ENCODE peak calls at places on chromosomes 2 and 18, in four cellular contexts. One of them, this sample, is unnamed.

GRCh38 chr2:30738141-30738911 is 68.9 kb downstream of the CAPN13 start:
- DNase-seq in coronary artery: no peak
- DNase-seq in fibroblast of the aortic adventitia: no peak
- DNase-seq in psoas muscle: no peak
- DNase-seq in this sample: no peak

GRCh38 chr2:132676999-132677398 is 7.0 kb upstream of the LYPD1 start:
- DNase-seq in fibroblast of the aortic adventitia: peak; percentile 39
- DNase-seq in psoas muscle: no peak
- DNase-seq in coronary artery: no peak
- DNase-seq in this sample: no peak

GRCh38 chr2:98859323-98859722 is 76.7 kb downstream of the CRACDL start:
- DNase-seq in coronary artery: no peak
- DNase-seq in psoas muscle: no peak
- DNase-seq in fibroblast of the aortic adventitia: no peak
- DNase-seq in this sample: no peak

GRCh38 chr2:44817673-44818335 is 123.7 kb upstream of the SIX3 start:
- DNase-seq in coronary artery: no peak
- DNase-seq in fibroblast of the aortic adventitia: no peak
- DNase-seq in psoas muscle: no peak
- DNase-seq in this sample: no peak

GRCh38 chr2:181738074-181738473 is 57.8 kb upstream of the NEUROD1 start:
- DNase-seq in coronary artery: no peak
- DNase-seq in psoas muscle: no peak
- DNase-seq in fibroblast of the aortic adventitia: peak; percentile 17
- DNase-seq in this sample: no peak

GRCh38 chr2:104844813-104845551 is 8.9 kb upstream of the POU3F3 start:
- DNase-seq in coronary artery: no peak
- DNase-seq in fibroblast of the aortic adventitia: no peak
- DNase-seq in psoas muscle: no peak
- DNase-seq in this sample: no peak

GRCh38 chr2:180761224-180761623 is 219.2 kb upstream of the UBE2E3 start:
- DNase-seq in coronary artery: no peak
- DNase-seq in psoas muscle: no peak
- DNase-seq in fibroblast of the aortic adventitia: peak; percentile 75
- DNase-seq in this sample: no peak

GRCh38 chr18:11839556-11839955 is 11.7 kb upstream of the CHMP1B start:
- DNase-seq in fibroblast of the aortic adventitia: no peak
- DNase-seq in psoas muscle: no peak
- DNase-seq in coronary artery: no peak
- DNase-seq in this sample: no peak

GRCh38 chr2:42063383-42064171 is 15.8 kb downstream of the PKDCC start:
- DNase-seq in psoas muscle: no peak
- DNase-seq in coronary artery: no peak
- DNase-seq in fibroblast of the aortic adventitia: peak; percentile 94
- DNase-seq in this sample: no peak

GRCh38 chr2:68912732-68913131 is 40.0 kb downstream of the GKN2 start:
- DNase-seq in psoas muscle: no peak
- DNase-seq in fibroblast of the aortic adventitia: no peak
- DNase-seq in coronary artery: no peak
- DNase-seq in this sample: no peak

GRCh38 chr2:127588241-127588640 is 52.8 kb downstream of the MYO7B start:
- DNase-seq in psoas muscle: no peak
- DNase-seq in fibroblast of the aortic adventitia: no peak
- DNase-seq in coronary artery: peak; percentile 14
- DNase-seq in this sample: no peak

GRCh38 chr2:68553098-68553497 is 85.7 kb downstream of the APLF start:
- DNase-seq in psoas muscle: no peak
- DNase-seq in fibroblast of the aortic adventitia: no peak
- DNase-seq in coronary artery: no peak
- DNase-seq in this sample: no peak

GRCh38 chr2:96074156-96074555 is 39.4 kb upstream of the GPAT2 start:
- DNase-seq in fibroblast of the aortic adventitia: no peak
- DNase-seq in coronary artery: no peak
- DNase-seq in psoas muscle: no peak
- DNase-seq in this sample: no peak

GRCh38 chr2:72895759-72896281 is 8.6 kb downstream of the SPR start:
- DNase-seq in fibroblast of the aortic adventitia: peak; percentile 78
- DNase-seq in psoas muscle: peak; percentile 21
- DNase-seq in coronary artery: no peak
- DNase-seq in this sample: no peak

GRCh38 chr2:237383991-237384671 is 29.8 kb downstream of the COL6A3 start:
- DNase-seq in psoas muscle: no peak
- DNase-seq in coronary artery: no peak
- DNase-seq in fibroblast of the aortic adventitia: peak; percentile 86
- DNase-seq in this sample: no peak

GRCh38 chr2:221999702-222000101 is 299.1 kb downstream of the PAX3 start:
- DNase-seq in coronary artery: no peak
- DNase-seq in fibroblast of the aortic adventitia: peak; percentile 1
- DNase-seq in psoas muscle: no peak
- DNase-seq in this sample: no peak

GRCh38 chr18:58995663-58996062 is 131.0 kb downstream of the ZNF532 start:
- DNase-seq in coronary artery: no peak
- DNase-seq in fibroblast of the aortic adventitia: no peak
- DNase-seq in psoas muscle: no peak
- DNase-seq in this sample: no peak

GRCh38 chr2:174903243-174903513 is 102.0 kb downstream of the CHN1 start:
- DNase-seq in fibroblast of the aortic adventitia: no peak
- DNase-seq in psoas muscle: no peak
- DNase-seq in coronary artery: no peak
- DNase-seq in this sample: no peak

GRCh38 chr2:121476714-121477113 is 54.0 kb upstream of the RNU4ATAC start:
- DNase-seq in psoas muscle: no peak
- DNase-seq in coronary artery: no peak
- DNase-seq in fibroblast of the aortic adventitia: peak; percentile 35
- DNase-seq in this sample: no peak

GRCh38 chr18:62361288-62361687 is 36.2 kb downstream of the TNFRSF11A start:
- DNase-seq in coronary artery: no peak
- DNase-seq in fibroblast of the aortic adventitia: no peak
- DNase-seq in psoas muscle: no peak
- DNase-seq in this sample: no peak
- TF ChIP-seq CTCF in coronary artery: no peak
- TF ChIP-seq CTCF in fibroblast of the aortic adventitia: no peak
- TF ChIP-seq CTCF in psoas muscle: no peak
- TF ChIP-seq CTCF in this sample: no peak

GRCh38 chr18:44805643-44806042 is 125.0 kb downstream of the SETBP1 start:
- DNase-seq in fibroblast of the aortic adventitia: no peak
- DNase-seq in coronary artery: no peak
- DNase-seq in psoas muscle: no peak
- DNase-seq in this sample: no peak
- TF ChIP-seq CTCF in fibroblast of the aortic adventitia: no peak
- TF ChIP-seq CTCF in coronary artery: no peak
- TF ChIP-seq CTCF in psoas muscle: no peak
- TF ChIP-seq CTCF in this sample: no peak

GRCh38 chr2:47539228-47539627 is 136.3 kb downstream of the MSH2 start:
- DNase-seq in coronary artery: no peak
- DNase-seq in psoas muscle: no peak
- DNase-seq in fibroblast of the aortic adventitia: no peak
- DNase-seq in this sample: no peak
- TF ChIP-seq CTCF in coronary artery: no peak
- TF ChIP-seq CTCF in psoas muscle: no peak
- TF ChIP-seq CTCF in fibroblast of the aortic adventitia: peak; percentile 43
- TF ChIP-seq CTCF in this sample: peak; percentile 24

DNA sequence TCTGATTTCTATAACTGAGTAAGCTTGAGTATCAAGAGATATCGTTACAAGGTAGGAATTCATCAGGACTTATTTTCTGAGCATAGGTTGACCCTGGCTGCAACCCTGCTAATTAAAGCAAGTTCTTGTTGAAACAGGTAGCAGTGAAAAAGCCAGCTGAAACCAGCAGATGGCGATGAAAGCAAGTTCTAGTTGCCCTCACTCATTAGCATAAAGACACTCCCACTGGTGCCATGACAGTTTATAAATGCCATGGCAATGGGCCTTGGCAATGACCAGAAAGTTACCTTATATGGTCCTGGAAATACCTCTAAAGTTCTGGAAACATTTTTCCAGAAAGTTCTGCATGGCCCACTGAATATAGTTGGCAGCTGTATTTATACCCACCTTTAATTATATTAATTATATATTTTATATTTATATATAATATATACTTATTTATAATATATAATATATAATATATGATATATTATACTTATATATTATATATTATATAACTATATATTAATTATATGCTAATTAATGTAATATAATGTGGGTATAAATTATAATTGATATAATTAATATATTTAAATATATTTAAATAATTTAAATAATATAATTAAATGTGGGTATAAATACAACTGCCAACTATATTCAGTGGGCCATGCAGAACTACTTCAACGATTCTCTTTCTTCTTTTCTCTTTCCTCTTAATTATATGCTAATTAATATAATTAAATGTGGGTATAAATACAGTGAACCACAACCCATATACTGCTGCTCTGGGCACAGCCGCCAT is 188.0 kb downstream of the CDH7 start:
- DNase-seq in coronary artery: no peak
- DNase-seq in fibroblast of the aortic adventitia: no peak
- DNase-seq in psoas muscle: no peak
- DNase-seq in this sample: no peak
- TF ChIP-seq CTCF in coronary artery: no peak
- TF ChIP-seq CTCF in fibroblast of the aortic adventitia: no peak
- TF ChIP-seq CTCF in psoas muscle: no peak
- TF ChIP-seq CTCF in this sample: peak; percentile 32

GRCh38 chr2:219175928-219176817 is 552 bp downstream of the CNPPD1 start:
- DNase-seq in coronary artery: peak; percentile 81
- DNase-seq in psoas muscle: peak; percentile 55
- DNase-seq in fibroblast of the aortic adventitia: peak; percentile 28
- DNase-seq in this sample: no peak

GRCh38 chr2:219178377-219179175 is 501 bp downstream of the RETREG2 start:
- DNase-seq in psoas muscle: peak; percentile 56
- DNase-seq in fibroblast of the aortic adventitia: peak; percentile 19
- DNase-seq in coronary artery: no peak
- DNase-seq in this sample: no peak

GRCh38 chr2:219179601-219180465 is 1.8 kb downstream of the RETREG2 start:
- DNase-seq in psoas muscle: no peak
- DNase-seq in fibroblast of the aortic adventitia: no peak
- DNase-seq in coronary artery: no peak
- DNase-seq in this sample: no peak

GRCh38 chr2:219176818-219177593 is at the start of gene CNPPD1:
- DNase-seq in fibroblast of the aortic adventitia: peak; percentile 69
- DNase-seq in coronary artery: peak; percentile 90
- DNase-seq in psoas muscle: peak; percentile 92
- DNase-seq in this sample: peak; percentile 73

DNA sequence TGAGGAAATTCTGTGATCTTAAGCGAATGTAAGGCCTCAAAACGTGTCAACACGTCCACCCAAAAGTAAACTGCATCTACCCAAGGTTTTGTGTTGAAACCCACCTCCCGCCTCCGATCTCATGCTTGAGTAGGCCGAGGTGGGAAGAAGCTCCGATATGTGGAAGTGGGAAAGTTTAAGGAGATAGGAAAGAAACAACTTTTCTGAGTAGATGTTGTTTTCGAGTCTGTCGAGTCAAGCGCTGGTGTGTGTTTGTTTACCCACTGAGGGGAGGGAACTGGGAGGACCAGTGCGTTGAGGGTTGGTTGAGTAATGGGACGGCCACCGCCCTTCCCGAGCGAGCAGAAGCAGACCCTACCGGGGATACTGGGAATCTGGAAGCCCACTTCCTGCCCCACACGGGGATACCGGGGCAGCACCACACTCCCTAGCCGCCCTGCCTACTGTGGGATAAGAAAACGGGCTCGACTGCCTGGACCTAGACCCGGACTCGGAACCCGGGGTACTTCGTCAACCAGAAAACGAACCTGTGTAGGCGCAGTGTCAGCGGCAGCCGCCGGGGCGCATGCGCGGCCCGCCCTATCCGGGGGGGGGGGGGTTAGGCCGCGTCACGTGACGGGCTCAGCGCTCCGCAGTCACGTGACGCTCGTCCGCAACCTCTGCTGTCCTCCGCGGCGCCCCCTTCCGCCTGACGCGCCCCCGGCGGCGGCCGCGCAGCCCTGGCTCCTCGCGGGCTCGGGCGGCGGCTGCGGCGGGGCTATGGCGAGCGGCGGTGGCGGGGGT is at the start of gene RETREG2:
- DNase-seq in fibroblast of the aortic adventitia: peak; percentile 87
- DNase-seq in coronary artery: peak; percentile 94
- DNase-seq in psoas muscle: peak; percentile 87
- DNase-seq in this sample: peak; percentile 81
- TF ChIP-seq CTCF in fibroblast of the aortic adventitia: peak; percentile 23
- TF ChIP-seq CTCF in coronary artery: no peak
- TF ChIP-seq CTCF in psoas muscle: peak; percentile 44
- TF ChIP-seq CTCF in this sample: peak; percentile 54

DNA sequence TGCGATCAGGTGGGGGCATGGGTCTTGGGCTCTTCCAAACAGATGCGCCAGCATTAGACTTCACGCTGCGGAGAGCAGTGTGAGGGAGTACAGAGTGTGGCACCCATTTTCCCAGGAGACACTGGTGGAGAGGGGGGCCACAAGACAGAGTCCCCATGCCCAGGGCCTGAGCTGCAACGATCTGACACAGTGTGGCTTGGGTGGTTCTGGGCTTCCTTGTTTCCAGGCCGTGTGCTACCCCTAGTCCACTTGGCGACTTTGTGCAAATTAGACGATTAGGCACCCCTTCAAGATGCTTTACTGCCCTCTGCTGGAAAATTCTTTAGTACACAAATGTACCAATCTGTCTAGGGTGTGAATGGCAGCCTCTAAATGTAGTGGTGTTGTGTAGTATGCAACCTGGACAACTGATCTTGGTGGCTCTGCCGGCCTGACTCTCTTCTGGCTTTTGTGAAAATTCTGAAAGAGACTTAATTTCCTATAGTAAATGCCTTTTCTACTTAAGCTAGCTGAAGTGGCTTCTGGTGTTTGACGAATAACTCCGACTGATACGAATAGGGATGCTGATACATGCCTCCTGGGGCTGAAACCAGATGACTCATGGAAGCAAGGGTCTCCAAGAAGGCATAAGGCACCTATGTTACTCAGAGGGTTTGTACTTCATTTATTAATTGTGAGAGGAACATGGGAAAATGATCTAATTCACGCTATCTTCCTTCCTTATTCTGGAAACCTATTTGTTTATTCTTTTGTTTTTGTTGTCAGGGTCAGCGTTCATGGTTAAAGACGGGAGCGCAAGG is 92.3 kb upstream of the SMAD2 start:
- DNase-seq in fibroblast of the aortic adventitia: peak; percentile 71
- DNase-seq in coronary artery: peak; percentile 58
- DNase-seq in psoas muscle: no peak
- DNase-seq in this sample: no peak
- TF ChIP-seq CTCF in fibroblast of the aortic adventitia: peak; percentile 47
- TF ChIP-seq CTCF in coronary artery: no peak
- TF ChIP-seq CTCF in psoas muscle: peak; percentile 61
- TF ChIP-seq CTCF in this sample: peak; percentile 66

GRCh38 chr18:50340078-50340477 is 34.8 kb upstream of the SKA1 start:
- DNase-seq in psoas muscle: no peak
- DNase-seq in coronary artery: no peak
- DNase-seq in fibroblast of the aortic adventitia: no peak
- DNase-seq in this sample: no peak
- TF ChIP-seq CTCF in psoas muscle: no peak
- TF ChIP-seq CTCF in coronary artery: no peak
- TF ChIP-seq CTCF in fibroblast of the aortic adventitia: no peak
- TF ChIP-seq CTCF in this sample: no peak

DNA sequence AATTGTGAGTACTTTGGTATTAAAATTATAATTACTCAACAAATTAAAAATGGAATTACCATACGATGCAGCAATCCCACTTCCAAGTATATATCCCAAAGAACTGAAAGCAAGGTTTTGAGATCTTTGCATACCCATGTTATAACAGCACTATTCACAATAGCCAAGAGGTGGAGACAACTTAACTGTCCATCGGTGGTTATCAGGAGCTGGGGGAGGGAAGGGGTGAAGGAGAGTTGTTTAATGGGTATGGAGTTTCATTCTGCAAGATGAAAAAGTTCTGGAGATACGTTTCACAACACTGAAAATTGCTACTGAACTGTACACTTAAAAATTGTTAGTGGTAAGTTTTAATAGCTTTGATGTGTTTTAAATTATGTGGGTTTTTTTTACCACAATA is 25.7 kb downstream of the RAB10 start:
- DNase-seq in coronary artery: no peak
- DNase-seq in psoas muscle: no peak
- DNase-seq in fibroblast of the aortic adventitia: peak; percentile 23
- DNase-seq in this sample: no peak
- TF ChIP-seq CTCF in coronary artery: no peak
- TF ChIP-seq CTCF in psoas muscle: no peak
- TF ChIP-seq CTCF in fibroblast of the aortic adventitia: peak; percentile 12
- TF ChIP-seq CTCF in this sample: no peak

This sample was measured in progenitor cell of endocrine pancreas.